ENCODE peak calls at places on chromosomes 5 and 9, in seven cellular contexts. C is activated CD4-positive, CD25-positive, alpha-beta regulatory T cell treated with anti-CD3 and anti-CD28 coated beads, Interleukin-2, amount 50 U/mL, for 72 hours; B is substantia nigra; W is activated CD4-positive, alpha-beta T cell treated with anti-CD3 and anti-CD28 coated beads for 1 hour; R is natural killer cell treated with Interleukin-12 subunit alpha and Interleukin-12 subunit beta and Interleukin-15 and Interleukin-18, amount 100 ng/mL, for 72 hours; E is B cell; P is lower lobe of right lung. G is an unnamed sample.

GRCh38 chr5:80275347-80275746 is 19.5 kb upstream of the SERINC5 start:
- DNase-seq in C (no peak), B (no peak), W (no peak), R (no peak), E (no peak), P (no peak), G (no peak)

GRCh38 chr9:99105152-99106043 is 485 bp downstream of the TGFBR1 start:
- DNase-seq in C (peak; percentile 68), B (peak; percentile 45), W (peak; percentile 13), R (peak; percentile 95), E (peak; percentile 52), P (peak; percentile 91), G (peak; percentile 85)

GRCh38 chr9:134778156-134778555 is 102.5 kb upstream of the FCN2 start:
- DNase-seq in C (no peak), B (no peak), W (no peak), R (no peak), E (no peak), P (no peak), G (no peak)

GRCh38 chr5:96994493-96994892 is 58.6 kb downstream of the LNPEP start:
- DNase-seq in C (no peak), B (no peak), W (no peak), R (no peak), E (no peak), P (no peak), G (no peak)

GRCh38 chr5:82332889-82333619 is 54.9 kb upstream of the RPS23 start:
- DNase-seq in C (no peak), B (no peak), W (no peak), R (no peak), E (no peak), P (no peak), G (no peak)

GRCh38 chr9:98929866-98930265 is 13.8 kb upstream of the COL15A1 start:
- DNase-seq in C (no peak), B (no peak), W (no peak), R (no peak), E (no peak), P (no peak), G (no peak)

GRCh38 chr9:127102788-127103187 is 19.6 kb downstream of the ANGPTL2 start:
- DNase-seq in C (no peak), B (no peak), W (no peak), R (no peak), E (no peak), P (no peak), G (no peak)

GRCh38 chr9:133060417-133060841 is 1.4 kb upstream of the CEL start:
- DNase-seq in C (no peak), B (no peak), W (no peak), R (no peak), E (no peak), P (no peak), G (no peak)

GRCh38 chr5:57219386-57219785 is 45.5 kb downstream of the GPBP1 start:
- DNase-seq in C (no peak), B (no peak), W (no peak), R (no peak), E (no peak), P (no peak), G (no peak)

GRCh38 chr5:10591159-10591558 is 27.3 kb downstream of the ANKRD33B start:
- DNase-seq in C (no peak), B (no peak), W (no peak), R (no peak), E (no peak), P (no peak), G (no peak)

GRCh38 chr9:131312246-131312645 is 22.7 kb downstream of the PLPP7 start:
- DNase-seq in C (no peak), B (no peak), W (no peak), R (no peak), E (no peak), P (no peak), G (no peak)

GRCh38 chr5:15645776-15646175 is 145.8 kb downstream of the FBXL7 start:
- DNase-seq in C (no peak), B (no peak), W (no peak), R (no peak), E (no peak), P (no peak), G (no peak)

GRCh38 chr9:77175152-77175551 is 2.2 kb upstream of the VPS13A start:
- DNase-seq in C (no peak), B (no peak), W (no peak), R (no peak), E (no peak), P (no peak), G (no peak)

GRCh38 chr5:1510631-1511030 is 13.1 kb downstream of the LPCAT1 start:
- DNase-seq in C (no peak), B (no peak), W (no peak), R (peak; percentile 49), E (peak; percentile 29), P (no peak), G (no peak)

GRCh38 chr5:14627270-14627669 is 37.2 kb upstream of the OTULIN start:
- DNase-seq in C (no peak), B (no peak), W (no peak), R (no peak), E (no peak), P (no peak), G (no peak)

GRCh38 chr5:74400067-74400466 is 240.5 kb downstream of the ENC1 start:
- DNase-seq in C (no peak), B (no peak), W (no peak), R (no peak), E (no peak), P (no peak), G (no peak)

GRCh38 chr5:163347671-163348070 is 89.7 kb upstream of the CCNG1 start:
- DNase-seq in C (peak; percentile 34), B (peak; percentile 3), W (no peak), R (no peak), E (peak; percentile 51), P (no peak), G (peak; percentile 66)

GRCh38 chr5:107743357-107744000 is 72.7 kb upstream of the EFNA5 start:
- DNase-seq in C (no peak), B (no peak), W (no peak), R (no peak), E (no peak), P (no peak), G (no peak)

GRCh38 chr5:122896598-122897282 is 51.3 kb downstream of the SNX24 start:
- DNase-seq in C (no peak), B (no peak), W (no peak), R (no peak), E (no peak), P (no peak), G (no peak)

GRCh38 chr5:128216860-128217531 is 133.4 kb downstream of the SLC12A2 start:
- DNase-seq in C (no peak), B (no peak), W (no peak), R (no peak), E (no peak), P (no peak), G (no peak)

GRCh38 chr5:16313761-16314160 is 134.2 kb upstream of the MARCHF11 start:
- DNase-seq in C (no peak), B (no peak), W (no peak), R (no peak), E (no peak), P (no peak), G (no peak)

GRCh38 chr9:135887585-135888050 is 19.7 kb downstream of the CAMSAP1 start:
- DNase-seq in C (peak; percentile 47), B (no peak), W (peak; percentile 26), R (peak; percentile 64), E (peak; percentile 68), P (peak; percentile 69), G (no peak)

GRCh38 chr5:111432828-111433536 is 79.4 kb downstream of the STARD4 start:
- DNase-seq in C (no peak), B (no peak), W (no peak), R (no peak), E (no peak), P (no peak), G (no peak)

GRCh38 chr9:16131269-16131668 is 578.4 kb downstream of the CCDC171 start:
- DNase-seq in C (no peak), B (no peak), W (no peak), R (no peak), E (no peak), P (no peak), G (no peak)

GRCh38 chr5:142320851-142321560 is 3.8 kb downstream of the SPRY4 start:
- DNase-seq in C (no peak), B (no peak), W (no peak), R (no peak), E (no peak), P (no peak), G (peak; percentile 56)

GRCh38 chr9:33884856-33885701 is 68.1 kb downstream of the UBE2R2 start:
- DNase-seq in C (no peak), B (no peak), W (no peak), R (no peak), E (no peak), P (no peak), G (no peak)